ENCODE peak calls at places on chromosomes 2 and 18, in four cellular contexts. D is NCI-H1092 treated with DMSO at 0.1 percent for 48 hours, M is GM13976, Z is hippocampal formation. K is an unnamed sample.

GRCh38 chr2:229137623-229138022 is 133.5 kb downstream of the PID1 start:
- DNase-seq in D (no peak), M (no peak), Z (no peak), K (no peak)

GRCh38 chr18:6569813-6570212 is 155.1 kb upstream of the L3MBTL4 start:
- DNase-seq in D (no peak), M (no peak), Z (no peak), K (no peak)

GRCh38 chr2:235961711-235962110 is 206.5 kb downstream of the GBX2 start:
- DNase-seq in D (no peak), M (no peak), Z (no peak), K (no peak)

GRCh38 chr18:57959278-57959677 is 84.7 kb upstream of the NEDD4L start:
- DNase-seq in D (peak; percentile 38), M (peak; percentile 43), Z (peak; percentile 20), K (peak; percentile 61)

GRCh38 chr2:70992945-70993688 is 1.6 kb downstream of the TEX261 start:
- DNase-seq in D (no peak), M (peak; percentile 3), Z (no peak), K (no peak)

GRCh38 chr18:7272268-7273049 is 41.6 kb downstream of the LRRC30 start:
- DNase-seq in D (peak; percentile 48), M (no peak), Z (peak; percentile 76), K (peak; percentile 20)

GRCh38 chr2:160363961-160364733 is 129.5 kb downstream of the RBMS1 start:
- DNase-seq in D (no peak), M (no peak), Z (no peak), K (no peak)

GRCh38 chr2:135963841-135964240 is 21.6 kb downstream of the DARS1 start:
- DNase-seq in D (no peak), M (no peak), Z (no peak), K (no peak)

GRCh38 chr18:44107187-44107586 is 573.5 kb upstream of the SETBP1 start:
- DNase-seq in D (no peak), M (no peak), Z (no peak), K (no peak)

GRCh38 chr2:162890690-162891311 is 52.2 kb upstream of the KCNH7 start:
- DNase-seq in D (peak; percentile 23), M (peak; percentile 13), Z (no peak), K (peak; percentile 32)

GRCh38 chr18:44507729-44508325 is 172.9 kb upstream of the SETBP1 start:
- DNase-seq in D (no peak), M (no peak), Z (peak; percentile 38), K (no peak)

GRCh38 chr18:79949571-79950439 is 1.6 kb downstream of the SLC66A2 start:
- DNase-seq in D (no peak), M (peak; percentile 49), Z (no peak), K (no peak)

GRCh38 chr18:8507881-8508280 is 101.4 kb upstream of the RAB12 start:
- DNase-seq in D (no peak), M (no peak), Z (no peak), K (no peak)

GRCh38 chr2:27086722-27087446 is at the start of gene KHK:
- DNase-seq in D (peak; percentile 42), M (peak; percentile 57), Z (no peak), K (no peak)

GRCh38 chr18:23531912-23532311 is 28.6 kb downstream of the RMC1 start:
- DNase-seq in D (no peak), M (no peak), Z (no peak), K (no peak)

GRCh38 chr2:180663016-180663471 is 317.4 kb upstream of the UBE2E3 start:
- DNase-seq in D (no peak), M (no peak), Z (no peak), K (no peak)

K was measured in MG63.